ENCODE peak calls at places on chromosome 1, in eight cellular contexts. P, O, A, C, N, E, D and B are unnamed samples. For H3K9me3, the result is how much of the 10 kb centered on the place peaks cover.

GRCh38 chr1:53545663-53546408 is 86.6 kb downstream of the DMRTB1 start:
- DNase-seq in P (no peak), O (no peak), A (no peak), C (peak), N (no peak), E (no peak), D (no peak), B (no peak)

GRCh38 chr1:225446298-225446941 is 18.6 kb upstream of the LBR start:
- DNase-seq in P (no peak), O (no peak), A (no peak), C (no peak), N (peak), E (no peak), D (no peak), B (no peak)

GRCh38 chr1:108527837-108528236 is 32.1 kb upstream of the EEIG2 start:
- DNase-seq in P (no peak), O (no peak), A (no peak), C (no peak), N (no peak), E (no peak), D (no peak), B (no peak)

GRCh38 chr1:172136925-172137324 is 283.6 kb upstream of the C1orf105 start:
- DNase-seq in P (no peak), O (no peak), A (no peak), C (no peak), N (no peak), E (no peak), D (no peak), B (no peak)

GRCh38 chr1:50420689-50421365 is 2.4 kb downstream of the DMRTA2 start:
- DNase-seq in P (no peak), O (no peak), A (no peak), C (no peak), N (no peak), E (peak), D (no peak), B (no peak)

GRCh38 chr1:36847761-36848160 is 186.6 kb downstream of the GRIK3 start:
- DNase-seq in P (no peak), O (no peak), A (no peak), C (no peak), N (no peak), E (no peak), D (no peak), B (no peak)

GRCh38 chr1:115230281-115230680 is 107.8 kb downstream of the NGF start:
- DNase-seq in P (no peak), O (no peak), A (no peak), C (no peak), N (no peak), E (no peak), D (no peak), B (no peak)

GRCh38 chr1:47230692-47231313 is 1.2 kb downstream of the TAL1 start:
- DNase-seq in P (no peak), O (no peak), A (no peak), C (no peak), N (no peak), E (peak), D (no peak), B (no peak)

GRCh38 chr1:162878000-162878596 is 17.1 kb upstream of the CCDC190 start:
- DNase-seq in P (no peak), O (peak), A (peak), C (peak), N (peak), E (peak), D (peak), B (no peak)

GRCh38 chr1:208654241-208654640 is 410.1 kb upstream of the PLXNA2 start:
- DNase-seq in P (no peak), O (no peak), A (peak), C (no peak), N (peak), E (peak), D (no peak), B (no peak)

GRCh38 chr1:13498553-13498952 is 15.2 kb downstream of the LRRC38 start:
- DNase-seq in P (no peak), O (no peak), A (no peak), C (no peak), N (peak), E (no peak), D (no peak), B (no peak)

GRCh38 chr1:89489037-89489729 is 35.4 kb upstream of the LRRC8B start:
- DNase-seq in P (no peak), O (no peak), A (no peak), C (no peak), N (no peak), E (no peak), D (no peak), B (no peak)

DNA sequence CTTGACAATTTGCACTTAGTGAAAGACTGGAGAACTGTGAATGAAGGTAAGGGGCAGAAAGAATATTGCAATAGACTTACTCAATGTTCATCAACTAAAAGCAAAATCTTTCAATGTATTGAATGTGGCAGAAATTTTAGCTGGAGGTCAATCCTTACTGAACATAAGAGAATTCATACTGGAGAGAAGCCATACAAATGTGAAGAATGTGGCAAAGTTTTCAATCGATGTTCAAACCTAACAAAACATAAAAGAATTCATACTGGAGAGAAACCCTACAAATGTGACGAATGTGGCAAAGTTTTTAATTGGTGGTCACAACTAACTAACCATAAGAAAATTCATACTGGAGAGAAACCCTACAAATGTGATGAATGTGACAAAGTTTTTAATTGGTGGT is 80.7 kb downstream of the JMJD4 start:
- DNase-seq in P (no peak), O (no peak), A (no peak), C (no peak), N (no peak), E (no peak), D (no peak), B (no peak)
- H3K9me3 ChIP-seq in P (half or more), O (half or more), A (half or more), C (under half), N (under half), E (under half), D (under half), B (under half)

GRCh38 chr1:152626688-152627087 is 3.8 kb upstream of the LCE3A start:
- DNase-seq in P (no peak), O (no peak), A (no peak), C (no peak), N (no peak), E (no peak), D (no peak), B (no peak)
- H3K9me3 ChIP-seq in P (under half), O (under half), A (under half), C (under half), N (under half), E (under half), D (under half), B (under half)

DNA sequence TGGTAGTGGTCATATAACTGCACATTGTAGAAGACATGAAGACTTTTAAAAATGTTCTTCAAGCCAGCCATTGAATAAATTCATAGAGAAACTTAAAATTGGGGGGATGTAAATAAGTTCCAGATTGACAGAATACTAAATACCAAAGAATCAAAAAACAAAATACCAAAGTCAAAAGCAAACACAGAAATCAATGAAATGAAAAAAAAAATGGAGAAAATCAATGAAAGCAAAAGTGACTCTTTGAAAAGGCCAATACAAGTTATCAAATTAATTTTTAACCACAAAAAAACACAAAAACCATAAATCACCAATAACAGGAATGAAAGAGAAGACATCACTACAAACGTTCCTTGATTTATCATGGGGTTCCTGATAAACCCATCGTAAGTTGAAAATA is 25.6 kb downstream of the LPGAT1 start:
- DNase-seq in P (no peak), O (no peak), A (no peak), C (no peak), N (no peak), E (no peak), D (no peak), B (no peak)
- H3K9me3 ChIP-seq in P (under half), O (under half), A (under half), C (under half), N (under half), E (under half), D (under half), B (under half)

DNA sequence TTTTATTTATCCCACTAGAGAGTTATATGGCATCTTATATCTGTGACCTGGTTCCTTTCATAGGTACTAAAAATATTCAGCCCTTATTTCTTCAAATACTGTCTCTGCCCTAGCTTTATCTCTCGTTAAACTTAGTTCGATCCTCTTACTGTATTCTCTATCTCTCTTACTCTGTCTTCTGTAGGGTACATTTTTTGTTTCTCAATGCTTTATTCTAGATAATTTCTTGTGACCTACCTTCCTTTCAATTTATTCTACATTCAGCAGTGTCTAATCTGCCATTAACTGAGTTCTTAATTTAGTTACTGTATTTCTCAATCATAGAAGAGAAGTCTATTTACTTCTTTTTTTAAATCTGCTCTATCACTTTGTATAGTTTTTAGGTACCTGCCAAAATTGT is 1.8 kb upstream of the ZFP69 start:
- DNase-seq in P (no peak), O (no peak), A (no peak), C (no peak), N (no peak), E (no peak), D (no peak), B (no peak)
- H3K9me3 ChIP-seq in P (under half), O (under half), A (under half), C (under half), N (under half), E (under half), D (under half), B (under half)

DNA sequence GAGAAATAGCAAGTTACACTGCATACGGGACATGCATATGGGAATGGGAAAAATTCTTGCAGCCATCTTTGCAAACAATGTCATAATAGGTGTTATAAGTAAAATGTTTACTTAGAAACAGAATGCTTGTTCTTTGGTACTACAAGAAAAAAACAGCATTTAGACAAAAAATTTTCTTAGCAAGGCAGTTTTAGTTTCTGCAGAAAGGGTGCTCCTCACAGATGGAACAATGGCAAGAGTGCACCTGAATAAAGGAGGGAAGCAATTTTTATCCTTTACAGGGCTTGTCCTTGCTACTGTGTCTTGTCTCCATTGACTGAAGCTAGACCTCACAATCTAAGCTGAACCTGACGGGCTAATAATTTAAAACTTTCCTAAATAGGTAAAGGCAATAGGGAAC is 79.2 kb upstream of the DESI2 start:
- DNase-seq in P (no peak), O (no peak), A (no peak), C (no peak), N (no peak), E (no peak), D (no peak), B (no peak)
- H3K9me3 ChIP-seq in P (under half), O (half or more), A (under half), C (under half), N (under half), E (under half), D (under half), B (under half)

GRCh38 chr1:17791464-17791863 is 36.3 kb downstream of the ACTL8 start:
- DNase-seq in P (no peak), O (no peak), A (no peak), C (no peak), N (no peak), E (no peak), D (no peak), B (no peak)

GRCh38 chr1:17792421-17792820 is 37.3 kb downstream of the ACTL8 start:
- DNase-seq in P (no peak), O (no peak), A (no peak), C (no peak), N (no peak), E (no peak), D (no peak), B (no peak)

GRCh38 chr1:17789926-17790325 is 34.8 kb downstream of the ACTL8 start:
- DNase-seq in P (no peak), O (no peak), A (no peak), C (no peak), N (no peak), E (no peak), D (no peak), B (no peak)

GRCh38 chr1:17791055-17791390 is 35.9 kb downstream of the ACTL8 start:
- DNase-seq in P (no peak), O (no peak), A (no peak), C (no peak), N (no peak), E (no peak), D (no peak), B (no peak)

DNA sequence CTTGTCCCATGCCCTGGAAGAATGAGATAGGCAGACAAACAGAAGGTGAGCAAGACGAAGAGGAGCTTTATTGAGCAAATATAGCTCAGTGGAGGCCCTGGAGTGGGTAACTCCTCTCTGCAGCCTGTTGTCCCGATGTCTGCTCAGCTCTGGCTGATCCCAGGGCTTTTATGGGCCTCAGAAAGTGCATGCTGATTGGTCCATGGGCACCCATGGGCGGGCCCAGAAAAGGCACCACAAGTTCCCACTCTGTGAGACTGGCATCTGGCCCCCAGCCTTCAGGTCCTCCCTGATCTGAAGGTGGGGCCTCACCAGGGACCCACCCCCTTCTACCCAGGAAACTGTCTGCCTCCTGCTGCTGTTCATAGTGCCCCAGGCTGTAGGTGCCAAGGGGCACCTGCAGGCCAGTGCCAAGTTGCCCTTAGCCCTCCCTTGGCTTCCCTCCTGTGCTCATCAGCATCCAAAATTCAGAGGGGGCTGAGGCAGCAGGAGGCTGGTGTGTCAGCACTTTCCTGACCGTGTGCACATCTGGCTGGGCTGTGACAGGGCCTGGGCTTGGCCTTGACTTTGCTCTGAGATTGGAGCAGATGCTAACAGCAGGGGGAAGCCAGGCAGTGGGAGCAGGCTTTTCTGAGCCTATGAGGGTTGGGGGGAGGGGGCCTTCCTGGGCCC is 35.4 kb downstream of the ACTL8 start:
- DNase-seq in P (no peak), O (no peak), A (no peak), C (no peak), N (no peak), E (no peak), D (no peak), B (no peak)
- H3K9me3 ChIP-seq in P (under half), O (under half), A (under half), C (under half), N (under half), E (under half), D (under half), B (under half)